ENCODE peak calls at places on chromosomes 7 and 10, in five cellular contexts. L is fibroblast of lung, F is endodermal cell, D is omental fat pad, R is RWPE1. T is an unnamed sample.

GRCh38 chr10:17062009-17062408 is 67.6 kb downstream of the CUBN start:
- DNase-seq in D (no peak), F (no peak), L (peak), R (peak), T (peak)

GRCh38 chr10:4315529-4315928 is 510.5 kb upstream of the AKR1E2 start:
- DNase-seq in D (no peak), F (no peak), L (peak), R (no peak), T (peak)

GRCh38 chr7:48299580-48300169 is 128.4 kb downstream of the ABCA13 start:
- DNase-seq in F (peak), D (peak), R (peak), L (peak), T (peak)

GRCh38 chr7:101826081-101826835 is 8.8 kb downstream of the CUX1 start:
- DNase-seq in F (no peak), L (no peak), R (no peak), D (no peak), T (no peak)

GRCh38 chr10:34024708-34025425 is 690.4 kb upstream of the NRP1 start:
- DNase-seq in F (peak), L (no peak), D (no peak), R (peak), T (peak)

GRCh38 chr7:130513447-130513846 is 21.6 kb downstream of the MEST start:
- DNase-seq in R (no peak), F (peak), D (no peak), L (no peak), T (no peak)

GRCh38 chr7:2242541-2243482 is 786 bp downstream of the NUDT1 start:
- DNase-seq in D (no peak), F (peak), L (no peak), R (peak), T (no peak)

GRCh38 chr7:782718-783449 is 49.4 kb upstream of the SUN1 start:
- DNase-seq in F (no peak), R (no peak), L (no peak), D (no peak), T (no peak)

GRCh38 chr7:20331231-20331880 is 656 bp downstream of the ITGB8 start:
- DNase-seq in L (peak), R (no peak), D (peak), F (peak), T (peak)

GRCh38 chr7:147547252-147547897 is 1043.2 kb upstream of the C7orf33 start:
- DNase-seq in L (peak), R (no peak), D (no peak), F (peak), T (peak)

GRCh38 chr10:13699216-13699615 is 112.5 kb downstream of the PRPF18 start:
- DNase-seq in R (no peak), F (no peak), D (no peak), L (no peak), T (no peak)

GRCh38 chr7:100949931-100950443 is 653 bp downstream of the MUC3A start:
- DNase-seq in D (no peak), R (no peak), F (peak), L (no peak), T (no peak)

DNA sequence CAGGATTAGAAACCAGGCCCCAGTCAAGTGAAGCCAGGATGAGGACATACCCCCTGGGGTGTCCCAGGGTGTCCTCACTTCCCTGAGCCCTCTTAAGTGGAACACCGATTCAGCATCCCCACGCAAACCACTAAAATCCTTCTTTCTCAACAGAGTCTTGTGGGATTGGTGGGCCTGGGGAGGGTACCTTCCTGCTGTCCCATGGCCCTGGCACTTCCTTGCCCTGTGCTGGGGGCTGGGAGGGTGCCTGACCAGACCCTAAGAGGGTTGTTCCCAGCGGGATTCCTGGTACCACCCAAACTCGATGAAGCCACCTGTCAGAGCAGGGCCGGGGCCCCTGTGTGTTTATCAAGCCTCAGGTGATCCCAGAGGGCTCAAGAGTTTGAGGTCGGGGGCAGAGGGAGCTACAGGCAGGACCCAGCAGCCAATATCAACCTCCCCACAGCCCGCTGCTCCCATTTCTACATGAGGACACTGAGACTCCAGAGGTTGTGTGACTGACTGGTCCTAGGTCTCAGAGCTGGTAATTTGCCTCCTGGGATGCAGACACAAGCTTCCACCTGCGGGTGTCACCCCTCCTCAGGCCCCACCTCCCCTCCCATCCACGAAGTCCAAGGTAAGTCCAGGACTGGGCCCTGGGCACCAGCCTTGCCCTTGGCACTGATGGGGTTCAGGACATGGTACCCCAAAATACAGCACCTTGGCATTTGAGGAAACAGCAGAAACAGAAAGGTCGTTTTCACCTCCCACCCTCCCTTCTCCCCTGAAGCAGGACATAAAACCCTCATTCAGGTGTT is 31.4 kb downstream of the OAT start:
- DNase-seq in F (peak), L (no peak), D (no peak), R (peak), T (no peak)
- TF ChIP-seq CTCF in F (peak), L (no peak), D (no peak), R (peak), T (no peak)

DNA sequence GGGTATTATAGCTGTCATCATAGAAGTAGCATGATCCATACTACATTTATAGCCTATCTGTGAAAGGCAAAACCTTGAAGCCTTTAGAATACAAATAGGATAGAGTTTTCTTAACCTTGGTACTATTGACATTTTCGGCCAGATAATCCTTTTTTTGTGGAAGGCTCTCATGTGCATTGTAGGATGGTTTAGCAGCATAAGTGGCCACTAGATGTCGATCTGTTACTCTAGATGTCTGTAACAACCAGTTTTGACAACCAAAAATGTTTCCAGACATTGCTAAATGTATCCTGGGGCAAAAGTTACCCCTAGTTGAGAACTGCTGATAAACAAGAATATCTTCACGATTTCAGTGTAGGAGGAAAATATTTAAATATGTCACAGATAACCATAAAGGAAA is 319.4 kb upstream of the GALNT17 start:
- DNase-seq in L (no peak), F (no peak), R (no peak), D (no peak), T (no peak)
- TF ChIP-seq CTCF in L (no peak), F (peak), R (no peak), D (no peak), T (no peak)

DNA sequence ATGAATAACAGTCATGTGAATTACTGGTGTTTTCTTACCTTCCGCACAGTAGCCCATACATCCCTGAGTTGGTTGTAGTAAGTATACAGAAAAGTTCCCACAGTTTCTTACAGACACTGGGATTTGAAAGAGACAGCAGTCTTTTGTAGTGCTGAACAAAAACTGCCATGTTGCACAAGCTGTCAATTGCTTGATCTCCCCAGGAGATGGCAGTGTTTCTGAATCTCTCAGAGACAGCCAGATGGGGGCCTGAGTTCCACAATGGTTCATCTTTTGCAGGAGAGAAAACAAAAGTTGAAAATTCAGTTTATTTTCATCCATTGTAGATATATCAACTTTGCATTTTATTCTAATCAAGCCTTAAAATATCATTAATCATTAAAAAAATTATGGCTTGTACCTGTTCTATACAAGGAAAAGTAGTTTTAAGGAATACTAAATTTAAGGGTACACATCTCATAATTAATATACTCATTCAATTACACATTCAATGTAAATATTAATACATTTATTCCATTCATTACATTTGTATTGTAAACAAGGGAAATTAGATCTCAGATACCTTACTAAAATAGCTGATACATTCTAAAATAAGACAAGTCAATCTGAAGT is 14.5 kb downstream of the VWDE start:
- DNase-seq in R (peak), D (no peak), F (peak), L (peak), T (peak)
- TF ChIP-seq CTCF in R (peak), D (no peak), F (peak), L (peak), T (peak)

GRCh38 chr10:74992068-74992467 is 119.4 kb upstream of the SAMD8 start:
- DNase-seq in F (no peak), D (no peak), R (no peak), L (no peak), T (no peak)

GRCh38 chr10:74993649-74994048 is 117.8 kb upstream of the SAMD8 start:
- DNase-seq in F (no peak), L (no peak), R (no peak), D (no peak), T (no peak)

GRCh38 chr10:74988055-74988773 is 123.2 kb upstream of the SAMD8 start:
- DNase-seq in F (no peak), R (no peak), D (no peak), L (peak), T (peak)

GRCh38 chr10:74988787-74989574 is 122.5 kb upstream of the SAMD8 start:
- DNase-seq in R (peak), L (no peak), D (no peak), F (no peak), T (no peak)

GRCh38 chr10:74991435-74991834 is 120.0 kb upstream of the SAMD8 start:
- DNase-seq in D (no peak), L (peak), R (peak), F (no peak), T (peak)
- TF ChIP-seq CTCF in D (no peak), L (peak), R (peak), F (peak), T (peak)

GRCh38 chr7:111183373-111183772 is 92.4 kb downstream of the LRRN3 start:
- DNase-seq in F (no peak), L (peak), D (no peak), R (no peak), T (no peak)

GRCh38 chr7:111184960-111185359 is 94.0 kb downstream of the LRRN3 start:
- DNase-seq in D (no peak), R (no peak), L (no peak), F (no peak), T (no peak)

GRCh38 chr7:111175908-111176307 is 85.0 kb downstream of the LRRN3 start:
- DNase-seq in D (no peak), F (no peak), L (no peak), R (no peak), T (no peak)

GRCh38 chr7:111174476-111174875 is 83.5 kb downstream of the LRRN3 start:
- DNase-seq in L (no peak), D (no peak), F (no peak), R (no peak), T (no peak)

GRCh38 chr7:111180273-111180814 is 89.4 kb downstream of the LRRN3 start:
- DNase-seq in R (no peak), D (no peak), F (no peak), L (no peak), T (no peak)
- TF ChIP-seq CTCF in R (no peak), D (no peak), F (no peak), L (no peak), T (no peak)

GRCh38 chr7:120405652-120406051 is 132.7 kb downstream of the KCND2 start:
- DNase-seq in R (no peak), D (no peak), L (no peak), F (no peak), T (no peak)
- TF ChIP-seq CTCF in R (no peak), D (no peak), L (no peak), F (no peak), T (no peak)

GRCh38 chr10:122968698-122969097 is 11.5 kb upstream of the PSTK start:
- DNase-seq in L (no peak), F (no peak), D (no peak), R (no peak), T (no peak)

GRCh38 chr10:122974034-122974433 is 6.2 kb upstream of the PSTK start:
- DNase-seq in D (no peak), L (peak), R (no peak), F (no peak), T (peak)

GRCh38 chr10:122980209-122981065 is at the start of gene PSTK:
- DNase-seq in F (peak), L (peak), R (peak), D (peak), T (peak)

GRCh38 chr10:122974543-122975064 is 5.6 kb upstream of the PSTK start:
- DNase-seq in L (no peak), D (no peak), R (no peak), F (no peak), T (no peak)
- TF ChIP-seq CTCF in L (no peak), D (no peak), R (no peak), F (no peak), T (no peak)

DNA sequence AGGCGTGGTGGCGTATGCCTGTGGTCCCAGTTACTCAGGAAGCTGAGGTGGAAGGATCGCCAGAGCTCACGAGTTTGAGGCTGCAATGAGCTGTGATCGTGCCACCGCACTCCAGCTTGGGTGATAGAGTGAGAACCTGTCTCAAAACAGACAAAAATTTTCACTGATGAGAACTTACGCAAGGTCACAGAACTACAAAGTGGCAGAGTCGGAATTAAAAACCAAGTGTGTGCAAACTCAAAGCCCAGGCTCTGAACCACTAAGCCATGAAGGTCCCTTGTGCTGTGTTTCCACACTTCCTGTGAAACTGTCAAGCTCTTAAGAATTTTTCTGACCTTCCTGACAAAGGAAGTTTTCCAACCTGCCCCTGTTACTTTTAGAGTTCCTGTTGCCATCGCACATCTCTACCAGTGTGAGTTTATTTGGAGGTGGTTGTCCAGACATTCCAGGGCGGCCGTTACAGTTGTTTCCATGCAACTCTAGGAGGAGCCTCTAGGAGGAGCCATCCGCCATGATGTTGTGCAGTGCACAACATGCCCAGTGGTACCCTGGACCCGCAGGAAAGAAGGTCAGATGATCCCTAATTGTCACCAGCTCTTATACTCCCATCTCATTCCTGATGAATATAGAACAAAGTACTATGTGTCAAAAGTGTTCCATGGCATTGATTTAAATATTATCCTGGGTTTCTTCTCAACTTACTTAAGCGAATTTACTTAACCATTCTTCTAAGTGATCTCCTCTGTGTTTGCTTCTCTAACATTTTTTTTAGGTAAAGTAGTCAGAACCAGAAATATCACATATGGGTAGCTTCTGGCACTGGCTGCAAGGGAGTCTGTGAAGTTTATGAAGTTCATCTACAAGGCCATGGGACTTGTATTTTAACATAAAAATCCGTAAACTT is 49.0 kb upstream of the LYZL1 start:
- DNase-seq in F (peak), R (peak), D (no peak), L (peak), T (peak)
- TF ChIP-seq CTCF in F (peak), R (no peak), D (no peak), L (peak), T (peak)

T was measured in cardiac fibroblast.